ENCODE peak calls at places on chromosomes 12 and 14, in six cellular contexts. R is stomach, V is upper lobe of left lung, O is sigmoid colon, B is suprapubic skin, P is transverse colon. Y is an unnamed sample. For H3K36me3, the result is how much of the 10 kb centered on the place peaks cover.

GRCh38 chr14:77498120-77498979 is at the start of gene ISM2:
- DNase-seq in B (no peak), V (peak), O (peak), P (peak), R (peak), Y (no peak)

GRCh38 chr12:115941362-115941761 is 336.1 kb downstream of the MED13L start:
- DNase-seq in O (no peak), V (no peak), R (no peak), B (no peak), P (no peak), Y (peak)

GRCh38 chr12:19605720-19606119 is 166.4 kb downstream of the AEBP2 start:
- DNase-seq in O (no peak), R (no peak), P (no peak), V (no peak), B (no peak), Y (no peak)

GRCh38 chr12:52257074-52257551 is 17.3 kb upstream of the KRT86 start:
- DNase-seq in B (no peak), V (no peak), P (no peak), O (peak), R (no peak), Y (no peak)

GRCh38 chr12:53789570-53789969 is 37.8 kb upstream of the CISTR start:
- DNase-seq in V (no peak), P (no peak), B (no peak), R (no peak), O (no peak), Y (no peak)

GRCh38 chr14:95484296-95484695 is 32.2 kb downstream of the SYNE3 start:
- DNase-seq in B (no peak), R (no peak), V (no peak), P (no peak), O (no peak), Y (no peak)

GRCh38 chr12:84436134-84436533 is 476.5 kb downstream of the SLC6A15 start:
- DNase-seq in O (no peak), R (no peak), V (no peak), B (no peak), P (no peak), Y (no peak)

GRCh38 chr12:52280319-52280795 is 5.9 kb downstream of the KRT86 start:
- DNase-seq in R (peak), P (peak), V (peak), B (peak), O (peak), Y (peak)

GRCh38 chr14:101020971-101021370 is 117.4 kb upstream of the RTL1 start:
- DNase-seq in B (peak), P (peak), O (peak), R (peak), V (peak), Y (peak)

GRCh38 chr12:132419612-132420237 is 70.2 kb upstream of the FBRSL1 start:
- DNase-seq in O (no peak), R (no peak), P (no peak), V (no peak), B (no peak), Y (no peak)

GRCh38 chr14:89425931-89426330 is 8.9 kb upstream of the FOXN3 start:
- DNase-seq in B (no peak), O (peak), R (no peak), V (no peak), P (peak), Y (no peak)

GRCh38 chr14:44961151-44961729 is 507 bp downstream of the KLHL28 start:
- DNase-seq in O (peak), R (peak), P (peak), B (no peak), V (peak), Y (no peak)

GRCh38 chr14:38201137-38201828 is 6.4 kb upstream of the SSTR1 start:
- DNase-seq in P (no peak), B (no peak), V (no peak), R (no peak), O (no peak), Y (no peak)

GRCh38 chr12:530871-531270 is 71.1 kb downstream of the B4GALNT3 start:
- DNase-seq in P (no peak), V (no peak), B (no peak), O (no peak), R (no peak), Y (no peak)

GRCh38 chr12:121581681-121582439 is 1.0 kb upstream of the KDM2B start:
- DNase-seq in P (peak), B (no peak), V (peak), R (peak), O (no peak), Y (no peak)

GRCh38 chr14:26719514-26719913 is 121.7 kb upstream of the NOVA1 start:
- DNase-seq in R (no peak), P (no peak), O (no peak), B (no peak), V (no peak), Y (no peak)

GRCh38 chr14:96803958-96804357 is 6.8 kb downstream of the VRK1 start:
- DNase-seq in V (no peak), P (no peak), R (no peak), B (no peak), O (no peak), Y (no peak)

GRCh38 chr12:123085730-123086487 is 65.0 kb downstream of the PITPNM2 start:
- DNase-seq in R (peak), O (no peak), B (no peak), V (peak), P (peak), Y (no peak)

GRCh38 chr12:127489055-127489454 is 777.9 kb upstream of the TMEM132C start:
- DNase-seq in V (no peak), P (peak), B (no peak), O (no peak), R (peak), Y (no peak)

GRCh38 chr12:27982380-27982779 is 9.8 kb upstream of the PTHLH start:
- DNase-seq in R (no peak), V (no peak), B (no peak), P (no peak), O (no peak), Y (no peak)

GRCh38 chr12:8687846-8688601 is 9.8 kb upstream of the RIMKLB start:
- DNase-seq in B (no peak), P (peak), O (peak), R (no peak), V (peak), Y (peak)

GRCh38 chr14:73249564-73250316 is 12.4 kb downstream of the PAPLN start:
- DNase-seq in B (no peak), P (no peak), O (no peak), V (no peak), R (no peak), Y (no peak)

GRCh38 chr12:51188359-51189051 is 15.6 kb upstream of the TFCP2 start:
- DNase-seq in R (no peak), O (no peak), V (no peak), P (no peak), B (no peak), Y (no peak)

GRCh38 chr12:94889512-94890210 is 113.8 kb downstream of the NDUFA12 start:
- DNase-seq in O (no peak), B (no peak), P (no peak), R (no peak), V (no peak), Y (no peak)

GRCh38 chr12:124605869-124606774 is 38.7 kb upstream of the NCOR2 start:
- DNase-seq in R (no peak), O (no peak), B (no peak), V (no peak), P (no peak), Y (no peak)
- TF ChIP-seq EP300 in R (no peak), O (no peak), B (no peak), V (no peak), P (no peak), Y (no peak)

DNA sequence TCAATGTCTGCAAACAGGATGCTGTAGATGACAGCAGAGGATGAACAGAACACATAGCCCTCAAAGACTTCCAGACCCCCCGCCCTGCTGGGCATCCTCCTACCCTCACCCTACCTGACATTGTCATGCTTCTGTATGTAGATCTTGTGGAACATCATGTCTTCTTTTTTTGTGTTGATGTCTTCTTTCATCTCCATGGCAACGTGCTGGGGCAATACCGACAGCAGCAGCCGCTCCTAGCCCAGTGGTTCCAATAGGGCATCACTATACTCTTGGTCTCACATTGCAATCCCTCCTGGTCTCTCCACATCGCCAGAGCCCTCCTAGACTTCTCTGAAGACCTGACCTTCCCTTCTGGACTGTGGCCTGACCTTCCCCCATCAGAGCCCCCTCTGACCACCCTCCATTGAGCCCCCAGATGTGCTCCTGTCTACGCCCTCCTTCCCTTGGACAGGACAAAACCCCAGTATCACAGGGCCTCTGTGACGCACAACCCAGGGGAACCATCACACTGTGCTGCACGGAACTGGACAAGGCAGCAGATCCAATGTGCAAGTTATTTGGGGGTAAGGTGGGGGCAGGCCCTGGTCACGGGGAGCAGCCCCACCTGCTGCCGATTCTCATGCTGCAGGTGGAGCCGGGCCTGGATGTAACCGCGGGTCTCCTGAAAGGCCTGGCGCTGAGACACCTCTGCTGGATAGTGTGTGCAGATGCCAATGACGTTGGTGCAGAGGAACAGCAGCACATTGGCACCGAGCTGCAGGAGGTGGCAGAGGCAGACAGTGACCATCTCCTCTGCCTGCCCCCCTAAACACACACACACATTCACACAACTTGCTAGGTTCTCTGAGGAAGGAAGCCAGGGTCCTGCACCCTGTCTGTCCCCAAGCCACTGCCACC is 11.1 kb downstream of the ADCY6 start:
- DNase-seq in R (no peak), B (no peak), V (no peak), P (no peak), O (no peak), Y (no peak)
- H3K36me3 ChIP-seq in R (under half), B (half or more), V (under half), P (under half), O (half or more), Y (half or more)

GRCh38 chr12:5064913-5065490 is 21.3 kb downstream of the KCNA5 start:
- DNase-seq in O (no peak), B (no peak), R (no peak), V (no peak), P (no peak), Y (no peak)
- TF ChIP-seq EP300 in O (no peak), B (no peak), R (no peak), V (no peak), P (no peak), Y (no peak)

GRCh38 chr14:22923746-22924145 is 4.8 kb upstream of the RBM23 start:
- DNase-seq in R (no peak), B (no peak), P (no peak), V (no peak), O (no peak), Y (no peak)

GRCh38 chr14:22925513-22925912 is 3.7 kb downstream of the PRMT5 start:
- DNase-seq in O (no peak), R (no peak), P (no peak), V (no peak), B (no peak), Y (no peak)

GRCh38 chr14:22920697-22921096 is 1.7 kb upstream of the RBM23 start:
- DNase-seq in P (no peak), V (no peak), B (no peak), O (no peak), R (no peak), Y (no peak)

GRCh38 chr14:22919601-22919921 is 612 bp upstream of the RBM23 start:
- DNase-seq in O (no peak), B (no peak), P (no peak), R (no peak), V (no peak), Y (no peak)

GRCh38 chr14:22922294-22922693 is 3.3 kb upstream of the RBM23 start:
- DNase-seq in P (no peak), V (no peak), R (no peak), O (no peak), B (no peak), Y (no peak)
- H3K36me3 ChIP-seq in P (under half), V (half or more), R (under half), O (under half), B (half or more), Y (half or more)

GRCh38 chr12:93176166-93176565 is 201.6 kb upstream of the NUDT4 start:
- DNase-seq in P (no peak), O (no peak), R (no peak), B (no peak), V (no peak), Y (no peak)

GRCh38 chr12:93179792-93180191 is 197.9 kb upstream of the NUDT4 start:
- DNase-seq in P (no peak), R (no peak), O (no peak), V (no peak), B (no peak), Y (no peak)

GRCh38 chr12:93176610-93177126 is 201.1 kb upstream of the NUDT4 start:
- DNase-seq in B (no peak), R (no peak), P (no peak), O (no peak), V (no peak), Y (no peak)

GRCh38 chr12:93178154-93178878 is 199.4 kb upstream of the NUDT4 start:
- DNase-seq in B (no peak), V (no peak), P (no peak), O (no peak), R (no peak), Y (no peak)

GRCh38 chr12:93177208-93178153 is 200.2 kb upstream of the NUDT4 start:
- DNase-seq in O (no peak), V (no peak), P (no peak), R (no peak), B (no peak), Y (no peak)
- TF ChIP-seq EP300 in O (no peak), V (no peak), P (no peak), R (no peak), B (no peak), Y (no peak)

Y was measured in esophagus muscularis mucosa.